ENCODE peak calls at places on chromosomes 1 and 21, in six cellular contexts. S is neural progenitor cell, Z is PC-3, U is fibroblast of lung, W is IMR-90, O is H9. J is an unnamed sample.

GRCh38 chr1:61273167-61273705 is 190.9 kb downstream of the NFIA start:
- DNase-seq in S (no peak), Z (no peak), U (no peak), W (no peak), O (no peak), J (no peak)

GRCh38 chr1:204929487-204930185 is 59.0 kb downstream of the NFASC start:
- DNase-seq in S (no peak), Z (no peak), U (no peak), W (no peak), O (no peak), J (no peak)

GRCh38 chr21:36104306-36105300 is 30.3 kb upstream of the CBR3 start:
- DNase-seq in S (peak), Z (peak), U (peak), W (peak), O (peak), J (peak)

GRCh38 chr1:38589036-38589435 is 270.5 kb downstream of the RRAGC start:
- DNase-seq in S (no peak), Z (no peak), U (peak), W (no peak), O (no peak), J (no peak)

GRCh38 chr1:92599184-92599583 is 112.5 kb upstream of the GFI1 start:
- DNase-seq in S (peak), Z (peak), U (peak), W (peak), O (no peak), J (no peak)

GRCh38 chr1:13570924-13571323 is 12.7 kb upstream of the PDPN start:
- DNase-seq in S (peak), Z (no peak), U (no peak), W (no peak), O (no peak), J (peak)

GRCh38 chr1:67632811-67633478 is 52.1 kb upstream of the GADD45A start:
- DNase-seq in S (no peak), Z (no peak), U (no peak), W (no peak), O (no peak), J (no peak)

GRCh38 chr1:77986810-77987209 is 7.9 kb upstream of the FUBP1 start:
- DNase-seq in S (no peak), Z (peak), U (no peak), W (no peak), O (no peak), J (no peak)

GRCh38 chr1:165364432-165365133 is 8.1 kb upstream of the LMX1A start:
- DNase-seq in S (no peak), Z (peak), U (peak), W (no peak), O (no peak), J (no peak)

GRCh38 chr1:176448340-176448739 is 14.6 kb upstream of the PAPPA2 start:
- DNase-seq in S (no peak), Z (no peak), U (no peak), W (no peak), O (no peak), J (no peak)

GRCh38 chr1:26537951-26538352 is 8.4 kb downstream of the RPS6KA1 start:
- DNase-seq in S (peak), Z (peak), U (peak), W (peak), O (peak), J (no peak)

DNA sequence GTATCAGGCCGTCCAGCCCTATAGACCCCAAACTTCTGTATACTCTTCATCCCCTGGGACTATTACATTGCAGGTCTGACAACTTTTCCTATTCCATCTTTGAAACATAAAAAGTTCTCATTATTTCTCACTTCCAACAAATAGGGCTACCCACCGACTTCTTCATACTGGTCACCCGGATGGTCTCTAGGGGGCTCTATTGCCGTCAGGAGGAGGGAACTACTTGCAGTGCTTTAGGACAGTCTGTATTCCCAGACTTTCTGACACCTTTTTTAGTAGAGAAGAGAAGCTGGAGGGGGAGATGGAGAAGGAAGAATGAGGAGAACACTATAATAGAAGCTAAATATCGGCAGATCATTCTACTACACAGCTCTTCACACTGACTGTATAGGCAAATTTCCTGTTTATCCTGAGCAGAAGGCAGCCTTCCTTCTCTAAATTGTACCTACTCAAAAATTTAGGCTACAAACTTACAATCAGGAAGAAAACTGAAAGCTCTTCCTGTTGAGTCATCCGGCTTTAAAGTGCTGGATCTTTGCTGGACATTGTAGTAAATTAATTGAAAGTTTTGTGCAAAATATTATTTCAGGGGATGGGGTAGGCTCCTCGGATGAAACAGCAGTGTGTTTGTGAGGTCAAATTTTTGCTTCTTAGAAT is 54.6 kb downstream of the CDC7 start:
- DNase-seq in S (peak), Z (peak), U (peak), W (peak), O (no peak), J (no peak)
- H3K9ac ChIP-seq in S (no peak), Z (no peak), U (no peak), W (no peak), O (no peak), J (no peak)

GRCh38 chr1:109687641-109688499 is at the start of gene GSTM1:
- DNase-seq in S (peak), Z (no peak), U (peak), W (no peak), O (peak), J (no peak)
- TF ChIP-seq CTCF in S (peak), Z (no peak), U (peak), W (no peak), O (peak), J (no peak)

DNA sequence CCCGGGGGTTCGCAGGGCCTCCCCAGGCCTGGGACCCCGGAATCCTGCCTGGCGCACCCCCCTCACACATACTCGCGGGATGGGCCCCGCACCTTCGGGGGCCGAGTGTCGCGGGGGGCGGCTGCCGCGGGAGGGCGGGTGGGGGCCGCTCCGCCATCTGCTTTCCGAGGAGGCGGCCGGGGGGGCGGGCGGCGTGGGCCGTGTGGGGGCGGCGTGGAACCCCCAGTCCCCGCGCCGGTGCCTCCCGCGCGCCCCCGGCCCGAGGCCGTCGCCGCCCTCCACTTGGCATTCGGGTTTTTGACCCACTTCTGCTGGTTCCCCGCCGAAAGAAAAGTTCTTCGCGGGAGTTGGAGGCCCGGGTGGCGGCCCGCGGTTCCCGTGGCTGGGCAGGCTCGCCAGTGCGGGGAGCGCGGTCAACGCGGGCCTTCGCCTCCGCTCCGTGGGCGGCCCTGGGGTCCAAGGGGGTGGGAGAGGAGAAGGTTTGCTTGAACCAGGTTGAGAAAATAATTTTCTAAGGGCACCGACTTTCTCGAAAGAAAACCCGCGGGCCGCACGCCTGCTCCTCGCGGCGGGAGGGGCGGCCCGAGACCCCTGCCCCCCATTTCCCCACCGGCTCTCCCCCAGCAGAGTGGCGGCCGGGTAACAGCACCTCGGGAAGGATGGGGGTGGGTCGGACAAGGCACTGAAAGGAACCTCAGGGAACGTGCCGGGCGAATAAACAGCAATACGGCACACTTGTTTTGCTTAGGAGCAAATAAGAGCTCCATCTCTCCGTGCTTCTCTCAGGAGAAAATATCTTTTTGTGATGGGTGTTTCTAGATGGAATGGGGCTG is 1.6 kb downstream of the PHF13 start:
- DNase-seq in S (peak), Z (no peak), U (no peak), W (no peak), O (no peak), J (no peak)
- H3K4me2 ChIP-seq in S (peak), Z (peak), U (peak), W (peak), O (peak), J (peak)

DNA sequence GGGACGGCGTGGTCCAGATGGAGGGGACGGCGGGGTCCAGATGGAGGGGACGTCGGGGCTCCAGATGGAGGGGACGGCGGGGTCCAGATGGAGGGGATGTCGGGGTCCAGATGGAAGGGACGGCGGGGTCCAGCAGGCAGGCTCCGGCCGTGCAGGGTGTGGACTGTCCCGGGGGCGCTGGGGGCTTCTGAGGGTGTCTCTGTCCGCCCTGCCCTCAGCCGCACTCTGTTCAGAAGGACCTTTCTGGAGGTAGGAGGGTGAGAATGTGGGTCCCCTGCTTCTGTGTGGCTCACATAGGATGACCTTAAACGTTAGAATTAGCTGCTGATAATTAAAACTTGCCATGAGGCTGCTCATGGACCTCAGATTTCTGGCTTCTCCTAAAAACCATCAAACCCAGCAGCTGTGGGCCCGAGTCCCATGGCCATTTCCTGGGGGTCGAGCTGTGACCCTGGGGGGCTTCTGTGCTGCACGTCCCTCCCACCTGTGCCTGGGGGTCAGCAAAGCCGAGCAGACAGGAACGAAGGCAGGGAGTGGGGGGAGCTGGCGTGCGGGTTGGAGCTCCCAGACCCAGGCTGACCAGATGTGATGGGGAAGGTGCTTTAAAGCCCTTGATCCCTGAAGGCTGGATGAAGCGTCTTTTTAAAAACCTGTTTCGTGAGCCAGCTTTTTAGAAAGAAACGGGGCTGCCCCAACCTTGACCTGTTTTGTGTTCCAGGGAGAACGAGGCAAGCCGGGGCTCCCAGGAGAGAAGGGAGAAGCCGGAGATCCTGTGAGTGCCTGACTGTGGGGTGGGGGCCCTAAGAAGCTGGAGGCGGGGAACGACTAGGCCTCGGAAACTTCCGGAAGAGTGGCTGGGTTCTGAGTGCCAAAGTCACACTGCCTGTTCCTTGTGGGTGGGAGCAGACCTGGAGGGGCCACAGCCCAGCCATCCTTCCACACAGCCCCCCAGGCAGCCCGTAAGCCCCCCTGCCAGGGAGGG is 7.1 kb downstream of the COL6A1 start:
- DNase-seq in S (no peak), Z (no peak), U (no peak), W (no peak), O (no peak), J (no peak)
- H3K9ac ChIP-seq in S (no peak), Z (no peak), U (no peak), W (no peak), O (no peak), J (no peak)